ENCODE peak calls at places on chromosomes 5 and 9, in ten cellular contexts. A is GM12878, Q is neural progenitor cell, L is fibroblast of lung, N is OCI-LY7, B is SK-N-SH, X is DND-41, F is PC-3, W is IMR-90, D is astrocyte. G is an unnamed sample.

GRCh38 chr5:179280095-179280490 is 65.2 kb downstream of the ADAMTS2 start:
- DNase-seq in B (no peak), W (no peak), X (no peak), F (no peak), A (no peak), D (no peak), L (no peak), N (no peak), Q (no peak), G (no peak)

GRCh38 chr9:18507151-18507550 is 33.2 kb downstream of the ADAMTSL1 start:
- DNase-seq in D (no peak), F (no peak), A (no peak), N (no peak), Q (no peak), W (no peak), L (no peak), X (no peak), B (no peak), G (no peak)

GRCh38 chr5:79070002-79070567 is 518 bp downstream of the BHMT2 start:
- DNase-seq in W (peak; percentile 26), X (no peak), A (no peak), Q (no peak), F (no peak), L (peak; percentile 34), B (peak; percentile 76), D (peak; percentile 27), N (no peak), G (no peak)

GRCh38 chr5:100464418-100464817 is 70.8 kb upstream of the FAM174A start:
- DNase-seq in X (no peak), N (no peak), Q (no peak), D (peak; percentile 89), W (peak; percentile 71), L (peak; percentile 72), A (no peak), B (no peak), F (peak; percentile 60), G (peak; percentile 37)

GRCh38 chr5:22473865-22474264 is 379.3 kb downstream of the CDH12 start:
- DNase-seq in X (no peak), D (no peak), Q (no peak), L (peak; percentile 34), A (no peak), W (no peak), N (no peak), B (no peak), F (no peak), G (no peak)

GRCh38 chr5:150636391-150637244 is 3.8 kb upstream of the SYNPO start:
- DNase-seq in N (no peak), W (peak; percentile 68), L (peak; percentile 58), A (no peak), X (no peak), D (peak; percentile 71), B (peak; percentile 84), F (peak; percentile 84), Q (no peak), G (peak; percentile 72)

GRCh38 chr5:160685695-160686094 is 166.3 kb downstream of the ATP10B start:
- DNase-seq in D (no peak), F (peak; percentile 7), A (peak; percentile 13), B (peak; percentile 18), L (no peak), N (peak; percentile 29), Q (peak; percentile 58), X (no peak), W (no peak), G (no peak)

GRCh38 chr9:14218253-14218652 is 95.7 kb downstream of the NFIB start:
- DNase-seq in F (no peak), B (no peak), W (no peak), X (no peak), L (no peak), Q (no peak), A (no peak), D (no peak), N (no peak), G (no peak)

GRCh38 chr5:33312631-33313030 is 128.1 kb upstream of the TARS1 start:
- DNase-seq in X (no peak), W (peak; percentile 33), L (peak; percentile 47), N (no peak), A (no peak), F (no peak), Q (no peak), B (no peak), D (peak; percentile 28), G (no peak)

GRCh38 chr9:125374443-125375309 is 113.0 kb downstream of the GAPVD1 start:
- DNase-seq in W (peak; percentile 73), D (peak; percentile 51), A (peak; percentile 16), N (peak; percentile 87), Q (peak; percentile 91), X (peak; percentile 71), B (peak; percentile 89), F (peak; percentile 66), L (peak; percentile 76), G (peak; percentile 70)

GRCh38 chr9:93194584-93194983 is 10.6 kb downstream of the WNK2 start:
- DNase-seq in Q (no peak), D (no peak), L (no peak), A (no peak), W (no peak), X (no peak), F (no peak), N (no peak), B (no peak), G (no peak)
- H3K4me3 ChIP-seq in Q (no peak overlapping the region), D (no peak overlapping the region), L (no peak overlapping the region), A (no peak overlapping the region), W (no peak overlapping the region), X (no peak overlapping the region), F (no peak overlapping the region), N (no peak overlapping the region), B (no peak overlapping the region), G (no peak overlapping the region)

GRCh38 chr5:138563340-138564118 is 11.7 kb downstream of the HSPA9 start:
- DNase-seq in Q (no peak), N (no peak), A (no peak), X (no peak), W (no peak), D (no peak), B (no peak), F (no peak), L (no peak), G (no peak)
- H4K20me1 ChIP-seq in Q (peaks cover 37% of the 10 kb centered on the region), N (peaks cover 18% of the 10 kb centered on the region), A (no peaks in the 10 kb centered on the region), X (peaks cover 68% of the 10 kb centered on the region), W (peaks cover 53% of the 10 kb centered on the region), D (peaks cover 86% of the 10 kb centered on the region), B (peaks cover 40% of the 10 kb centered on the region), F (peaks cover 46% of the 10 kb centered on the region), L (no peaks in the 10 kb centered on the region), G (peaks cover 86% of the 10 kb centered on the region)

GRCh38 chr9:123034881-123035465 is 1.5 kb downstream of the GPR21 start:
- DNase-seq in N (no peak), X (no peak), D (no peak), B (no peak), Q (no peak), W (no peak), L (no peak), A (no peak), F (no peak), G (no peak)

GRCh38 chr9:123033864-123034598 is 564 bp downstream of the GPR21 start:
- DNase-seq in D (no peak), L (peak; percentile 31), F (no peak), A (no peak), X (no peak), Q (no peak), B (no peak), N (no peak), W (peak; percentile 12), G (no peak)

GRCh38 chr9:123031963-123032362 is 1.5 kb upstream of the GPR21 start:
- DNase-seq in L (peak; percentile 36), D (no peak), B (no peak), F (no peak), N (no peak), A (no peak), Q (no peak), W (no peak), X (no peak), G (no peak)

GRCh38 chr9:123036886-123037540 is 3.5 kb downstream of the GPR21 start:
- DNase-seq in X (no peak), W (peak; percentile 57), L (peak; percentile 43), F (no peak), A (no peak), B (no peak), N (no peak), Q (no peak), D (no peak), G (no peak)

DNA sequence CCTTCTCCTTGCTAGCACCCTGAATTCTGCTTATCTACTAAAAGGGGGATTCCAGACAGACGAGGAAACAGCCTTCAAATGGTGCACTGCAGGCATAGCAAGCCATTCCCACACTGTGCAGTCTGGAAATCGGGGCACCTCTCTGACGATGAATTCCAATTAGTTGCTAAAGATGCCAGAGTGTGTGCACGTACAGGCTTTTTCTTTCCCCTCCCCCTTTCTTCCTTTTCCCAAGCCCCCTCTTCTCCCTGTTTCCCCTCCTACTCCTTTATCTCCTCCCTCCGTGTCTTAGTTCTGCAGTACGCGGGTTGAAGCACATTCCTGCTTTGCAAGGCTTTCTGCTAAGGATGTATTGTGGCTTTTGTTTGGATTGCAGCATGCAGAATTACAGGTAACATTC is at the start of gene GPR21:
- DNase-seq in X (no peak), A (no peak), Q (peak; percentile 65), L (no peak), D (no peak), B (no peak), F (no peak), W (no peak), N (no peak), G (no peak)
- H3K4me3 ChIP-seq in X (no peak within 1 kb of the TSS), A (no peak within 1 kb of the TSS), Q (peak within 1 kb of the TSS; percentile 25), L (peak within 1 kb of the TSS; percentile 1), D (no peak within 1 kb of the TSS), B (no peak within 1 kb of the TSS), F (no peak within 1 kb of the TSS), W (no peak within 1 kb of the TSS), N (no peak within 1 kb of the TSS), G (no peak within 1 kb of the TSS)

GRCh38 chr5:132953710-132954109 is 9.7 kb downstream of the AFF4 start:
- DNase-seq in X (no peak), Q (no peak), A (no peak), B (no peak), L (peak; percentile 39), D (no peak), W (peak; percentile 19), F (no peak), N (no peak), G (no peak)
- H4K20me1 ChIP-seq in X (peaks cover 55% of the 10 kb centered on the region), Q (peaks cover 87% of the 10 kb centered on the region), A (no peaks in the 10 kb centered on the region), B (peaks cover 95% of the 10 kb centered on the region), L (peaks cover 5% of the 10 kb centered on the region), D (peaks cover 95% of the 10 kb centered on the region), W (peaks cover 93% of the 10 kb centered on the region), F (peaks cover 20% of the 10 kb centered on the region), N (no peaks in the 10 kb centered on the region), G (peaks cover 65% of the 10 kb centered on the region)

DNA sequence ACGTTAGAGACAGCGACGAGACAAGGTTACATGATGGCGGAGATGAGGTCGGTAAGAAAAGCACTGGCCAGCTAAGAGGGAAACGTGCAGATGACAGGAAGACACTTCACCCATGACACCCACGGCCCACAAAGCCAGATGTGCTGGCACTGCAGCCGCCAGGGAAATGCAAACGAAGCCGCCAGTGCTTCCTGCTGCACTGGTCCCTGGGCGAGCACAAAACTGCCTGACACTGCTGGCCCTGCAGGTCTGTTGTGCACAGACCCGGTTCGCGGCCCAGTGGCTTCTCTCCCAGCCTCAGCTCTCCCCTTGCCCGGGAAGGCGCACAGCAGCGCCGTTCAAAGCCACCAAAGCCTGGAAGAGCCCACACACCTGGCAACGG is 20.3 kb downstream of the QSOX2 start:
- DNase-seq in L (no peak), W (no peak), F (no peak), Q (no peak), X (no peak), N (peak; percentile 94), D (no peak), A (peak; percentile 32), B (no peak), G (no peak)
- H3K4me3 ChIP-seq in L (no peak overlapping the region), W (no peak overlapping the region), F (no peak overlapping the region), Q (no peak overlapping the region), X (no peak overlapping the region), N (peak overlapping the region; percentile 56), D (no peak overlapping the region), A (peak overlapping the region; percentile 42), B (no peak overlapping the region), G (no peak overlapping the region)